ENCODE peak calls at places on chromosomes 5 and 9, in five cellular contexts. One of them, this sample, is unnamed.

GRCh38 chr5:34609951-34610431 is 46.1 kb upstream of the RAI14 start:
- DNase-seq in anterior cingulate cortex: no peak
- DNase-seq in fibroblast of the conjunctiva: no peak
- DNase-seq in central memory CD4-positive, alpha-beta T cell: no peak
- DNase-seq in activated T-cell treated with anti-CD3 and anti-CD28 coated beads for 24 hours: no peak
- DNase-seq in this sample: no peak

GRCh38 chr9:83966209-83966582 is 13.8 kb downstream of the HNRNPK start:
- DNase-seq in fibroblast of the conjunctiva: no peak
- DNase-seq in activated T-cell treated with anti-CD3 and anti-CD28 coated beads for 24 hours: no peak
- DNase-seq in central memory CD4-positive, alpha-beta T cell: no peak
- DNase-seq in anterior cingulate cortex: no peak
- DNase-seq in this sample: no peak

GRCh38 chr5:31638286-31638685 is 645 bp upstream of the PDZD2 start:
- DNase-seq in activated T-cell treated with anti-CD3 and anti-CD28 coated beads for 24 hours: no peak
- DNase-seq in central memory CD4-positive, alpha-beta T cell: no peak
- DNase-seq in fibroblast of the conjunctiva: no peak
- DNase-seq in anterior cingulate cortex: no peak
- DNase-seq in this sample: no peak

GRCh38 chr9:107976767-107977166 is 487.2 kb upstream of the KLF4 start:
- DNase-seq in central memory CD4-positive, alpha-beta T cell: no peak
- DNase-seq in anterior cingulate cortex: no peak
- DNase-seq in activated T-cell treated with anti-CD3 and anti-CD28 coated beads for 24 hours: no peak
- DNase-seq in fibroblast of the conjunctiva: no peak
- DNase-seq in this sample: no peak

GRCh38 chr9:136619742-136620440 is 42.8 kb upstream of the EGFL7 start:
- DNase-seq in fibroblast of the conjunctiva: no peak
- DNase-seq in activated T-cell treated with anti-CD3 and anti-CD28 coated beads for 24 hours: no peak
- DNase-seq in anterior cingulate cortex: no peak
- DNase-seq in central memory CD4-positive, alpha-beta T cell: no peak
- DNase-seq in this sample: no peak

GRCh38 chr9:31908158-31908890 is 476.1 kb upstream of the ACO1 start:
- DNase-seq in fibroblast of the conjunctiva: no peak
- DNase-seq in anterior cingulate cortex: no peak
- DNase-seq in activated T-cell treated with anti-CD3 and anti-CD28 coated beads for 24 hours: no peak
- DNase-seq in central memory CD4-positive, alpha-beta T cell: no peak
- DNase-seq in this sample: no peak

GRCh38 chr5:127894461-127894860 is 189.1 kb upstream of the SLC12A2 start:
- DNase-seq in central memory CD4-positive, alpha-beta T cell: no peak
- DNase-seq in activated T-cell treated with anti-CD3 and anti-CD28 coated beads for 24 hours: no peak
- DNase-seq in fibroblast of the conjunctiva: no peak
- DNase-seq in anterior cingulate cortex: no peak
- DNase-seq in this sample: no peak

GRCh38 chr9:94687451-94687850 is 39.0 kb upstream of the AOPEP start:
- DNase-seq in fibroblast of the conjunctiva: no peak
- DNase-seq in central memory CD4-positive, alpha-beta T cell: no peak
- DNase-seq in activated T-cell treated with anti-CD3 and anti-CD28 coated beads for 24 hours: no peak
- DNase-seq in anterior cingulate cortex: no peak
- DNase-seq in this sample: no peak

GRCh38 chr9:101536938-101537337 is 3.3 kb downstream of the RNF20 start:
- DNase-seq in anterior cingulate cortex: no peak
- DNase-seq in fibroblast of the conjunctiva: no peak
- DNase-seq in central memory CD4-positive, alpha-beta T cell: no peak
- DNase-seq in activated T-cell treated with anti-CD3 and anti-CD28 coated beads for 24 hours: no peak
- DNase-seq in this sample: no peak

GRCh38 chr9:6498982-6499381 is 86.0 kb downstream of the UHRF2 start:
- DNase-seq in central memory CD4-positive, alpha-beta T cell: no peak
- DNase-seq in anterior cingulate cortex: no peak
- DNase-seq in activated T-cell treated with anti-CD3 and anti-CD28 coated beads for 24 hours: no peak
- DNase-seq in fibroblast of the conjunctiva: no peak
- DNase-seq in this sample: no peak

GRCh38 chr5:76451046-76451701 is 48.1 kb downstream of the IQGAP2 start:
- DNase-seq in fibroblast of the conjunctiva: no peak
- DNase-seq in anterior cingulate cortex: no peak
- DNase-seq in activated T-cell treated with anti-CD3 and anti-CD28 coated beads for 24 hours: no peak
- DNase-seq in central memory CD4-positive, alpha-beta T cell: no peak
- DNase-seq in this sample: no peak

GRCh38 chr9:87701931-87702421 is 23.9 kb upstream of the CTSL start:
- DNase-seq in central memory CD4-positive, alpha-beta T cell: no peak
- DNase-seq in fibroblast of the conjunctiva: no peak
- DNase-seq in activated T-cell treated with anti-CD3 and anti-CD28 coated beads for 24 hours: no peak
- DNase-seq in anterior cingulate cortex: no peak
- DNase-seq in this sample: no peak

GRCh38 chr5:94391996-94392395 is 226.4 kb downstream of the KIAA0825 start:
- DNase-seq in activated T-cell treated with anti-CD3 and anti-CD28 coated beads for 24 hours: no peak
- DNase-seq in fibroblast of the conjunctiva: no peak
- DNase-seq in central memory CD4-positive, alpha-beta T cell: no peak
- DNase-seq in anterior cingulate cortex: no peak
- DNase-seq in this sample: no peak